ENCODE peak calls at places on chromosomes 11 and 22, in ten cellular contexts. I, L, H, Y, K, E, Q, N, V and U are unnamed samples.

GRCh38 chr22:19941365-19942070 is at the start of the genes COMT and TXNRD2:
- DNase-seq in N (peak), Q (peak), I (no peak), H (no peak), E (peak), L (peak), V (peak), K (peak), Y (peak), U (peak)

GRCh38 chr22:38820021-38820420 is 23.8 kb downstream of the NPTXR start:
- DNase-seq in V (peak), E (no peak), L (no peak), Y (no peak), K (no peak), N (no peak), H (peak), Q (no peak), I (no peak), U (no peak)

GRCh38 chr22:37559521-37559900 is 769 bp upstream of the CDC42EP1 start:
- DNase-seq in Q (no peak), V (no peak), N (no peak), E (no peak), H (no peak), K (no peak), I (no peak), Y (no peak), L (no peak), U (no peak)

GRCh38 chr11:113168804-113169342 is 145.5 kb upstream of the TTC12 start:
- DNase-seq in Y (no peak), V (no peak), I (no peak), E (no peak), H (no peak), K (no peak), Q (no peak), N (no peak), L (no peak), U (no peak)

GRCh38 chr11:61775606-61776554 is 16.5 kb downstream of the TMEM258 start:
- DNase-seq in K (no peak), V (no peak), Y (no peak), Q (no peak), I (no peak), L (no peak), E (no peak), H (no peak), N (no peak), U (no peak)

GRCh38 chr22:20110359-20110985 is 5.4 kb upstream of the RANBP1 start:
- DNase-seq in Q (no peak), V (no peak), K (no peak), L (no peak), H (no peak), Y (no peak), I (no peak), N (no peak), E (no peak), U (peak)

GRCh38 chr22:44453441-44454112 is 44.5 kb downstream of the RTL6 start:
- DNase-seq in N (no peak), L (no peak), E (peak), H (no peak), V (no peak), K (no peak), Y (no peak), I (no peak), Q (no peak), U (no peak)

GRCh38 chr11:46465683-46466082 is 74.1 kb upstream of the CHRM4 start:
- DNase-seq in L (no peak), N (no peak), E (no peak), I (no peak), Y (no peak), K (no peak), V (no peak), Q (no peak), H (no peak), U (no peak)

GRCh38 chr11:119093951-119094815 is 7.5 kb downstream of the DPAGT1 start:
- DNase-seq in Y (peak), I (no peak), L (peak), V (no peak), K (no peak), E (peak), N (no peak), Q (no peak), H (no peak), U (peak)

GRCh38 chr22:27063381-27063780 is 406.0 kb downstream of the MIAT start:
- DNase-seq in H (no peak), Y (no peak), I (no peak), K (no peak), Q (no peak), V (no peak), N (no peak), E (no peak), L (no peak), U (no peak)

GRCh38 chr11:69718147-69718546 is 14.3 kb upstream of the FGF19 start:
- DNase-seq in H (peak), I (no peak), E (no peak), Y (no peak), K (peak), N (no peak), V (peak), L (no peak), Q (peak), U (no peak)

GRCh38 chr22:46090051-46090591 is 60.2 kb upstream of the PPARA start:
- DNase-seq in E (peak), H (no peak), V (no peak), L (no peak), K (no peak), N (no peak), Y (peak), Q (no peak), I (no peak), U (peak)

GRCh38 chr22:45540122-45540521 is 37.4 kb downstream of the FBLN1 start:
- DNase-seq in K (no peak), V (no peak), N (no peak), H (no peak), I (no peak), Q (no peak), L (no peak), E (no peak), Y (no peak), U (no peak)

GRCh38 chr22:23219787-23220484 is 39.6 kb downstream of the BCR start:
- DNase-seq in E (no peak), L (no peak), H (peak), K (peak), N (no peak), Q (no peak), V (no peak), Y (peak), I (no peak), U (peak)

GRCh38 chr22:17997456-17997855 is 26.9 kb downstream of the MICAL3 start:
- DNase-seq in Q (no peak), K (peak), I (no peak), Y (no peak), N (peak), L (no peak), V (no peak), E (no peak), H (no peak), U (no peak)

GRCh38 chr11:1119282-1120146 is 38.2 kb upstream of the MUC5AC start:
- DNase-seq in Q (no peak), E (peak), N (peak), V (no peak), H (no peak), K (no peak), I (no peak), Y (peak), L (no peak), U (no peak)

GRCh38 chr22:27399161-27399560 is 402.4 kb downstream of the MN1 start:
- DNase-seq in Y (no peak), L (no peak), I (no peak), N (no peak), Q (no peak), K (no peak), E (no peak), H (no peak), V (no peak), U (no peak)

GRCh38 chr11:134349109-134349801 is 17.5 kb downstream of the GLB1L2 start:
- DNase-seq in E (no peak), H (no peak), Y (no peak), L (no peak), V (no peak), N (no peak), K (no peak), Q (no peak), I (no peak), U (no peak)

GRCh38 chr11:85746640-85747039 is 60.6 kb upstream of the CCDC89 start:
- DNase-seq in Q (no peak), E (no peak), H (no peak), K (no peak), L (no peak), N (no peak), Y (no peak), V (no peak), I (no peak), U (no peak)

GRCh38 chr22:26515938-26516337 is 3.7 kb upstream of the TFIP11 start:
- DNase-seq in H (no peak), I (no peak), N (no peak), V (no peak), Q (no peak), E (no peak), K (no peak), L (no peak), Y (no peak), U (no peak)

GRCh38 chr11:77130763-77131513 is 2.9 kb downstream of the MYO7A start:
- DNase-seq in E (no peak), H (no peak), I (no peak), Q (peak), Y (no peak), L (no peak), V (no peak), N (no peak), K (peak), U (peak)

GRCh38 chr22:20434264-20434751 is 3.3 kb downstream of the SCARF2 start:
- DNase-seq in E (no peak), Q (no peak), I (no peak), N (no peak), H (no peak), V (no peak), L (no peak), K (no peak), Y (no peak), U (peak)